ENCODE peak calls at places on chromosomes 6 and 20, in ten cellular contexts. V, T, O, M, E, F, W, G, R and Y are unnamed samples. For H3K9me3, the result is how much of the 10 kb centered on the place peaks cover.

GRCh38 chr6:100230976-100231316 is 233.8 kb downstream of the SIM1 start:
- DNase-seq in V (no peak), T (no peak), O (no peak), M (peak), E (no peak), F (no peak), W (no peak), G (peak), R (no peak), Y (no peak)

GRCh38 chr6:118896339-118897136 is 2.6 kb downstream of the ASF1A start:
- DNase-seq in V (peak), T (peak), O (no peak), M (peak), E (no peak), F (no peak), W (no peak), G (peak), R (no peak), Y (no peak)

GRCh38 chr6:142474446-142475289 is 172.9 kb downstream of the ADGRG6 start:
- DNase-seq in V (peak), T (peak), O (no peak), M (peak), E (no peak), F (peak), W (no peak), G (peak), R (no peak), Y (peak)

GRCh38 chr6:90397929-90398674 is 101.5 kb upstream of the BACH2 start:
- DNase-seq in V (peak), T (no peak), O (peak), M (peak), E (no peak), F (no peak), W (peak), G (no peak), R (no peak), Y (no peak)

GRCh38 chr6:9307786-9308185 is 872.4 kb upstream of the SLC35B3 start:
- DNase-seq in V (no peak), T (no peak), O (no peak), M (no peak), E (no peak), F (no peak), W (no peak), G (no peak), R (no peak), Y (no peak)

GRCh38 chr20:44247676-44248419 is 740 bp downstream of the GDAP1L1 start:
- DNase-seq in V (peak), T (peak), O (no peak), M (peak), E (peak), F (no peak), W (peak), G (peak), R (no peak), Y (peak)

GRCh38 chr6:2471474-2471873 is 226.1 kb upstream of the GMDS start:
- DNase-seq in V (no peak), T (no peak), O (no peak), M (no peak), E (no peak), F (no peak), W (no peak), G (no peak), R (no peak), Y (no peak)

GRCh38 chr20:56422131-56422823 is 10.2 kb downstream of the CASS4 start:
- DNase-seq in V (no peak), T (no peak), O (no peak), M (peak), E (no peak), F (no peak), W (no peak), G (peak), R (no peak), Y (peak)

GRCh38 chr6:84103029-84103428 is 69.5 kb downstream of the MRAP2 start:
- DNase-seq in V (no peak), T (no peak), O (no peak), M (peak), E (no peak), F (no peak), W (no peak), G (peak), R (no peak), Y (no peak)

GRCh38 chr6:121881974-121882667 is 446.7 kb downstream of the GJA1 start:
- DNase-seq in V (no peak), T (no peak), O (no peak), M (peak), E (no peak), F (no peak), W (no peak), G (peak), R (no peak), Y (no peak)

GRCh38 chr6:156185113-156185512 is 592.1 kb upstream of the ARID1B start:
- DNase-seq in V (no peak), T (no peak), O (no peak), M (no peak), E (no peak), F (no peak), W (no peak), G (no peak), R (no peak), Y (no peak)

GRCh38 chr6:43926644-43927524 is 156.9 kb downstream of the VEGFA start:
- DNase-seq in V (peak), T (peak), O (no peak), M (peak), E (peak), F (peak), W (peak), G (peak), R (no peak), Y (peak)

GRCh38 chr6:133804263-133804662 is 84.7 kb upstream of the TCF21 start:
- DNase-seq in V (no peak), T (no peak), O (no peak), M (peak), E (no peak), F (no peak), W (no peak), G (peak), R (no peak), Y (no peak)

DNA sequence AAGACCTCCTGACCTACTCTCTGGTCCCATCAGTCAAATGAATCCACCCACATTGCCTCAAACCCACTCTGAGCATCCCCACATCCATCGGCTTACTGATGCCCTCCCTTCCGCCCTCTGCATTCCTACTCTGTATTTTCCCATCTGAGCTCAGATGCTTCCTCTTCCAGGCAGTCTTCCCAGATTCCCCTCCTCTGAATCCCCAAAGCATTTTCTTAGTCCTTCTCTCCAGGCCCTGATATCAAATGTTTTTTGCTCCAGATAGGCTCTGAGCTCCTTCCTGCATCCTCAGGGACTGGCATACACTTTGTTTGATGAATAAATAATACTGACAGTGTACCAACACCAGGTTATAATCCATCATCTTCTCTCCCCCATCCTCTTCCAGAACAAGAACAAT is 3.9 kb downstream of the PLTP start:
- DNase-seq in V (no peak), T (no peak), O (no peak), M (no peak), E (no peak), F (no peak), W (no peak), G (no peak), R (no peak), Y (no peak)
- H3K4me3 ChIP-seq in V (no peak), T (no peak), O (no peak), M (no peak), E (no peak), F (no peak), W (no peak), G (no peak), R (no peak), Y (no peak)

GRCh38 chr20:51531712-51532456 is 10.6 kb downstream of the NFATC2 start:
- DNase-seq in V (no peak), T (no peak), O (no peak), M (no peak), E (no peak), F (no peak), W (no peak), G (no peak), R (no peak), Y (no peak)

GRCh38 chr20:51529758-51530157 is 12.8 kb downstream of the NFATC2 start:
- DNase-seq in V (no peak), T (no peak), O (peak), M (peak), E (no peak), F (no peak), W (no peak), G (no peak), R (no peak), Y (peak)

GRCh38 chr20:51529027-51529749 is 13.3 kb downstream of the NFATC2 start:
- DNase-seq in V (peak), T (peak), O (no peak), M (peak), E (no peak), F (no peak), W (no peak), G (peak), R (no peak), Y (peak)

GRCh38 chr20:51532577-51533191 is 9.8 kb downstream of the NFATC2 start:
- DNase-seq in V (no peak), T (no peak), O (no peak), M (peak), E (no peak), F (no peak), W (peak), G (peak), R (no peak), Y (no peak)

GRCh38 chr20:51531141-51531710 is 11.3 kb downstream of the NFATC2 start:
- DNase-seq in V (no peak), T (no peak), O (peak), M (peak), E (no peak), F (no peak), W (no peak), G (peak), R (no peak), Y (no peak)
- H3K27ac ChIP-seq in V (no peak), T (no peak), O (peak), M (no peak), E (no peak), F (no peak), W (peak), G (no peak), R (peak), Y (no peak)

GRCh38 chr6:22231616-22232015 is 65.2 kb downstream of the PRL start:
- DNase-seq in V (no peak), T (no peak), O (no peak), M (peak), E (no peak), F (no peak), W (no peak), G (no peak), R (no peak), Y (no peak)
- H3K9me3 ChIP-seq in V (under half), T (under half), O (under half), M (under half), E (under half), F (under half), W (under half), G (under half), R (under half), Y (under half)

GRCh38 chr6:37103169-37104039 is 66.5 kb upstream of the PIM1 start:
- DNase-seq in V (peak), T (peak), O (no peak), M (no peak), E (peak), F (peak), W (peak), G (peak), R (no peak), Y (peak)

GRCh38 chr6:37101991-37102298 is 68.0 kb upstream of the PIM1 start:
- DNase-seq in V (no peak), T (no peak), O (no peak), M (no peak), E (no peak), F (no peak), W (no peak), G (no peak), R (no peak), Y (no peak)

GRCh38 chr6:37100740-37101139 is 69.2 kb upstream of the PIM1 start:
- DNase-seq in V (no peak), T (no peak), O (no peak), M (no peak), E (no peak), F (no peak), W (no peak), G (no peak), R (no peak), Y (no peak)

GRCh38 chr6:37104935-37105781 is 64.8 kb upstream of the PIM1 start:
- DNase-seq in V (no peak), T (no peak), O (no peak), M (no peak), E (no peak), F (no peak), W (no peak), G (no peak), R (no peak), Y (no peak)

DNA sequence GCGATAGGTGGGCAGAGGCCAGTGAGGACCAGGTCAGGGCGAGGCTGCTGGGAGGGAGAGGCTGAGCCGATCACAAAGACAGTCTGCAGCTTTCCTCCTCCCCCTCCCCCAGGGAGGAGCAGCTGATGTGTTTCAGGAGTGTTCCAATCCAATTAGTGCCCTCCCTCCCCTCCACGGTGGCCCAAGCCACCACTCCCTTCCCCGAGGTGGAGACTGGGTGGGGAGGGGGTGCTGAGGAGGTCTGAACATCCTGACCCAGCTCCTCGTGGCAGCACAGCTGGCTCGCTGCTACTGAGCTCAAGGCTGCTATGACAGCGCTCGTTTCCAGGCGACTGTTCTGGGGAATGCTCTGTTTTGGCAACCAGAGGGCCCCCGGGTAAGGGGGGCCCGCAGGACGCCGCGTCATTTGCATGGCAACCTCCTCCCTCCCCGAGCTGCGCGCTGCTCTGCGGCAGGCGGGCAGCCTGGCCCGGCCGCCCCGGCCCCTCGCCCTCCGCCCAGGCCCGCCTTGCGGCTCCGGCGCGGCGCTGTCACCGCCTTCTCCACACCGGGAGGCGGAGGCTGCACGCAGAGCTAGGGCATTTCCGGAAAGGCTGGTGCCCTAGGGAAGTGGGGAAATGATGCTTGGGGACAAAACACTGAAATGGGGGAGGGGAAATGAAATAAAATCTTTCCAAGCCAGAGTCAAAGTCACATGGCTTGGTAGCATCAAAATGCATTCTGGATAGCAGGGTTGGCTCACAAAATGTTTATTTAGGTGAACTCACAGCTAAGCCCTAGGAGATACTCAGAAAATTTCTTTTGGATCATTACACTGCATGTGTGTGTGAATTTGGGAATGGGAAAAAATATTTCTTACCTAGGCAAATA is 67.4 kb upstream of the PIM1 start:
- DNase-seq in V (peak), T (peak), O (peak), M (peak), E (peak), F (peak), W (peak), G (peak), R (no peak), Y (peak)
- H3K4me3 ChIP-seq in V (no peak), T (peak), O (peak), M (peak), E (peak), F (peak), W (no peak), G (peak), R (peak), Y (peak)

GRCh38 chr6:108732101-108732870 is 115.9 kb upstream of the ARMC2 start:
- DNase-seq in V (no peak), T (no peak), O (no peak), M (peak), E (no peak), F (no peak), W (no peak), G (peak), R (no peak), Y (no peak)

GRCh38 chr6:108728826-108729225 is 119.4 kb upstream of the ARMC2 start:
- DNase-seq in V (peak), T (no peak), O (no peak), M (no peak), E (no peak), F (no peak), W (no peak), G (no peak), R (no peak), Y (no peak)

GRCh38 chr6:108733706-108734105 is 114.5 kb upstream of the ARMC2 start:
- DNase-seq in V (no peak), T (no peak), O (no peak), M (no peak), E (no peak), F (no peak), W (no peak), G (no peak), R (no peak), Y (no peak)

GRCh38 chr6:108730556-108731228 is 117.5 kb upstream of the ARMC2 start:
- DNase-seq in V (no peak), T (no peak), O (no peak), M (no peak), E (no peak), F (no peak), W (no peak), G (no peak), R (no peak), Y (no peak)

GRCh38 chr6:108731229-108731565 is 117.0 kb upstream of the ARMC2 start:
- DNase-seq in V (no peak), T (no peak), O (no peak), M (no peak), E (no peak), F (no peak), W (no peak), G (no peak), R (no peak), Y (no peak)
- H3K27ac ChIP-seq in V (no peak), T (no peak), O (no peak), M (no peak), E (no peak), F (no peak), W (no peak), G (no peak), R (no peak), Y (no peak)